ENCODE peak calls at places on chromosomes 2 and 18, in six cellular contexts. U, Q, E, H, R and I are unnamed samples.

GRCh38 chr2:209577376-209578357 is 153.8 kb downstream of the MAP2 start:
- DNase-seq in U (no peak), Q (no peak), E (peak; percentile 59), H (peak; percentile 6), R (peak; percentile 10), I (peak; percentile 3)

GRCh38 chr18:21341141-21341540 is 99.1 kb downstream of the GREB1L start:
- DNase-seq in U (no peak), Q (peak; percentile 76), E (peak; percentile 35), H (no peak), R (no peak), I (peak; percentile 52)

GRCh38 chr2:164456599-164456998 is 164.7 kb downstream of the GRB14 start:
- DNase-seq in U (no peak), Q (no peak), E (no peak), H (no peak), R (no peak), I (no peak)

GRCh38 chr2:227706859-227707258 is 11.0 kb downstream of the SLC19A3 start:
- DNase-seq in U (no peak), Q (no peak), E (no peak), H (no peak), R (peak; percentile 24), I (no peak)

GRCh38 chr2:43345391-43345813 is 119.0 kb upstream of the ZFP36L2 start:
- DNase-seq in U (no peak), Q (no peak), E (peak; percentile 19), H (no peak), R (no peak), I (no peak)

GRCh38 chr2:3647831-3648651 is 10.0 kb upstream of the ALLC start:
- DNase-seq in U (no peak), Q (no peak), E (no peak), H (no peak), R (no peak), I (no peak)

GRCh38 chr2:101349893-101350662 is 37.2 kb downstream of the CREG2 start:
- DNase-seq in U (no peak), Q (peak; percentile 57), E (peak; percentile 77), H (no peak), R (peak; percentile 50), I (peak; percentile 54)

GRCh38 chr2:222751821-222752719 is 80.6 kb downstream of the MOGAT1 start:
- DNase-seq in U (no peak), Q (no peak), E (no peak), H (no peak), R (no peak), I (no peak)

GRCh38 chr2:155368934-155369333 is 670.4 kb downstream of the KCNJ3 start:
- DNase-seq in U (no peak), Q (peak; percentile 2), E (peak; percentile 32), H (peak; percentile 3), R (peak; percentile 12), I (peak; percentile 4)

GRCh38 chr18:73007195-73007934 is 139.6 kb upstream of the NETO1 start:
- DNase-seq in U (peak; percentile 25), Q (peak; percentile 89), E (no peak), H (no peak), R (no peak), I (no peak)

GRCh38 chr2:95165371-95166064 is at the start of gene ZNF2:
- DNase-seq in U (peak; percentile 75), Q (peak; percentile 97), E (peak; percentile 99), H (peak; percentile 96), R (peak; percentile 98), I (peak; percentile 97)

GRCh38 chr2:184756885-184757284 is 158.6 kb downstream of the ZNF804A start:
- DNase-seq in U (no peak), Q (no peak), E (no peak), H (no peak), R (no peak), I (no peak)

GRCh38 chr2:73174941-73175662 is 27.3 kb upstream of the NOTO start:
- DNase-seq in U (no peak), Q (no peak), E (no peak), H (no peak), R (no peak), I (no peak)

GRCh38 chr2:200454839-200455801 is 54.7 kb downstream of the KCTD18 start:
- DNase-seq in U (peak; percentile 66), Q (peak; percentile 27), E (peak; percentile 87), H (peak; percentile 28), R (peak; percentile 15), I (no peak)
- H3K9ac ChIP-seq in U (no peak overlapping the region), Q (no peak overlapping the region), E (no peak overlapping the region), H (no peak overlapping the region), R (no peak overlapping the region), I (no peak overlapping the region)

GRCh38 chr2:153109793-153110192 is 368.8 kb downstream of the RPRM start:
- DNase-seq in U (no peak), Q (no peak), E (no peak), H (no peak), R (no peak), I (no peak)
- H3K79me2 ChIP-seq in U (no peaks in the 10 kb centered on the region), Q (no peaks in the 10 kb centered on the region), E (no peaks in the 10 kb centered on the region), H (no peaks in the 10 kb centered on the region), R (no peaks in the 10 kb centered on the region), I (no peaks in the 10 kb centered on the region)

DNA sequence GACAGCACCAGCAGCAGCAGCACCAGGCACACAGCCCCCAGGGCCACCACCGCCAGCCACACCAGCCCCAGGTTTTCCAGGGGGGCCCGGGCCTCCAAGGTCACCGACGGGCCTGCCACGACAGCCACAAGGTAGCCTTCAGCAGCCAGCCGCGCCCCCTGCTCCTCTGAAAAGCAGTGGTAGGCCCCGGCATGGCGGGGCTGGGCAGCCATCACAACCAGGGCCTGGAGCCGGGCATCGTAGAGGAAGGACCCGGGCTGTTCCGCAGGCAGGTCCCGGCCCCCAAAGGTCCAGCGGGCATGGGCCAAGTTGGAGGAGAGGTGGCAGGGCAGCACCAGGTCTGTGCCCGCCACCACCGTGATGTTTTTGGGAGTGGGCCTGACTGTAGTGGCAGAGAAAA is 3.3 kb upstream of the ANKRD39 start:
- DNase-seq in U (no peak), Q (no peak), E (no peak), H (no peak), R (no peak), I (no peak)
- H3K9ac ChIP-seq in U (no peak overlapping the region), Q (no peak overlapping the region), E (no peak overlapping the region), H (no peak overlapping the region), R (peak overlapping the region; percentile 57), I (no peak overlapping the region)

GRCh38 chr18:31695989-31696388 is 11.6 kb upstream of the B4GALT6 start:
- DNase-seq in U (no peak), Q (no peak), E (no peak), H (no peak), R (no peak), I (no peak)
- H3K79me2 ChIP-seq in U (no peaks in the 10 kb centered on the region), Q (no peaks in the 10 kb centered on the region), E (no peaks in the 10 kb centered on the region), H (no peaks in the 10 kb centered on the region), R (no peaks in the 10 kb centered on the region), I (no peaks in the 10 kb centered on the region)

GRCh38 chr2:70479816-70480215 is 73.8 kb downstream of the TGFA start:
- DNase-seq in U (no peak), Q (no peak), E (peak; percentile 4), H (no peak), R (no peak), I (no peak)
- H3K9ac ChIP-seq in U (no peak overlapping the region), Q (no peak overlapping the region), E (no peak overlapping the region), H (no peak overlapping the region), R (no peak overlapping the region), I (no peak overlapping the region)

DNA sequence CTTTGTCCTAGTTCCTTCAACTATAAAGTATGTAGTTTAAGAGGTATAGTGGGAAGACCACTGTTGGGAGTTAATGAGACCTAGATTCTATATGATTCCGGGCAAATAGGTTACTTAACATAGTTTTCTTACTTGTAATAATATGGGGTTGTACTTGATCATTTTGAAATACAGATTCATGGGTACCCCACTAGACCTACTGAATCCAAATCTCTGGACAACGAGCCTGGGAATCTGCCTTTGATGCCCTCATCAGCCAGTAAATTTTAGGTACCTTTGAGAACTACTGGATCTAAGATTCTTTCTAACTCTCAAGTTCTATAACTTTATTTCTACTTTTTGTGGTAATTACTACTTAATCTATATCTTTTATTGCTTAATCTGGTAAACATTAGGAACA is 6.6 kb downstream of the BMPR2 start:
- DNase-seq in U (no peak), Q (no peak), E (no peak), H (no peak), R (no peak), I (no peak)
- H3K79me2 ChIP-seq in U (peaks cover 82% of the 10 kb centered on the region), Q (peaks cover 97% of the 10 kb centered on the region), E (peaks cover 100% of the 10 kb centered on the region), H (peaks cover 47% of the 10 kb centered on the region), R (peaks cover 78% of the 10 kb centered on the region), I (peaks cover 79% of the 10 kb centered on the region)

GRCh38 chr2:64404743-64405142 is 49.2 kb upstream of the LGALSL start:
- DNase-seq in U (no peak), Q (no peak), E (peak; percentile 45), H (no peak), R (peak; percentile 31), I (peak; percentile 85)
- H3K9ac ChIP-seq in U (no peak overlapping the region), Q (no peak overlapping the region), E (no peak overlapping the region), H (no peak overlapping the region), R (peak overlapping the region; percentile 45), I (no peak overlapping the region)

DNA sequence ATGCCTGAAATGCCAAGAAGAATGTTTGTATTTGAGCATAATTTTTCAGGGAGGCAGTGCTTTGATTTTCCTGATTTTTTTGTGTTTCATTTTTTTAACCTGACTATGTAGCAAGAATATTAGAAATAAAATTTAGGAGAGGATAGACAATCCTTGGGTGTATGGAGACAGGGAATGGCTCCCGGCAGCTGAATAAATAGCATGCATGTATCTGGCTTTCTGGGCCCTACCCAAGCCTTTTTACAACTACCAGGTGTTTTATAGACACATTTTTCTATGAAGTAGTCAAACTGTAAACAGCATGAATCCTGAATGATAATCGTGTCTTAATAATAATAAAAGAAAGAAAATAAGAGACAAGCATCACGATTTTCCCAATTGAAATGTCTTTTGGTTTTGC is 52.4 kb downstream of the WIPF1 start:
- DNase-seq in U (no peak), Q (no peak), E (no peak), H (no peak), R (no peak), I (no peak)
- H3K79me2 ChIP-seq in U (no peaks in the 10 kb centered on the region), Q (no peaks in the 10 kb centered on the region), E (no peaks in the 10 kb centered on the region), H (no peaks in the 10 kb centered on the region), R (no peaks in the 10 kb centered on the region), I (no peaks in the 10 kb centered on the region)

DNA sequence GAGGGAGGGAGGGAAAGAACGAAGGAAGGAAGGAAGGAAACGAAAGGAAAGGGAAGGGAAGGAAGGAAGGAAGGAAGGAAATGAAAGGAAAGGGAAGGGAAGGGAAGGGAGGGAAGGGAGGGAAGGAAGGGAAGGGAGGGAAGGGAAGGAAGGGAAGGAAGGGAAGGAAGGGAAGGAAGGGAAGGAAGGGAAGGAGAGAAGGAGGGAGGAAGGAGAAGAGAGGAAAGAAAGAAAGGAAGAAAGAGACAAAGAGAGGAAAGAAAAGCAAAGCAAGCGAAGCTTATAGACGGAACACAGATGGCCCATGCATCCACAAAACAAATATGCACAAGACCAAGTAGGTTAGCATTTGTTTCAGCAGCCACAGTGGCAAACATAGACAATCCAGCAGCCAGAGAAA is 20.4 kb upstream of the GALNT3 start:
- DNase-seq in U (no peak), Q (no peak), E (no peak), H (no peak), R (no peak), I (no peak)
- H3K9ac ChIP-seq in U (no peak overlapping the region), Q (no peak overlapping the region), E (no peak overlapping the region), H (no peak overlapping the region), R (no peak overlapping the region), I (no peak overlapping the region)